ENCODE peak calls at places on chromosomes 6 and 20, in five cellular contexts. M, V, I, O and T are unnamed samples.

GRCh38 chr20:45921618-45922189 is 9.7 kb upstream of the PLTP start:
- DNase-seq in M (no peak), V (no peak), I (no peak), O (no peak), T (no peak)

GRCh38 chr20:707711-708110 is 32.1 kb upstream of the SCRT2 start:
- DNase-seq in M (no peak), V (no peak), I (no peak), O (no peak), T (no peak)

GRCh38 chr20:50379049-50379990 is 130.9 kb upstream of the PTPN1 start:
- DNase-seq in M (no peak), V (peak), I (peak), O (no peak), T (peak)

GRCh38 chr20:64099880-64100565 is 7.3 kb downstream of the NPBWR2 start:
- DNase-seq in M (no peak), V (no peak), I (no peak), O (peak), T (no peak)

GRCh38 chr6:131657630-131658111 is 20.6 kb downstream of the ENPP3 start:
- DNase-seq in M (no peak), V (peak), I (no peak), O (no peak), T (peak)

GRCh38 chr6:117346142-117346930 is 79.4 kb downstream of the ROS1 start:
- DNase-seq in M (peak), V (peak), I (no peak), O (peak), T (peak)

GRCh38 chr20:35237486-35237885 is 11.0 kb downstream of the MMP24 start:
- DNase-seq in M (no peak), V (no peak), I (no peak), O (no peak), T (peak)

GRCh38 chr6:169157474-169158181 is 96.0 kb downstream of the THBS2 start:
- DNase-seq in M (no peak), V (no peak), I (no peak), O (no peak), T (no peak)

GRCh38 chr6:116210750-116211425 is 43.0 kb downstream of the TSPYL4 start:
- DNase-seq in M (peak), V (no peak), I (no peak), O (no peak), T (peak)

GRCh38 chr6:41648921-41649320 is 10.7 kb downstream of the MDFI start:
- DNase-seq in M (no peak), V (no peak), I (no peak), O (no peak), T (no peak)

GRCh38 chr20:61732511-61733210 is 333.0 kb downstream of the TAF4 start:
- DNase-seq in M (no peak), V (no peak), I (no peak), O (no peak), T (no peak)

GRCh38 chr6:75409286-75409685 is 84.3 kb downstream of the FILIP1 start:
- DNase-seq in M (no peak), V (no peak), I (no peak), O (no peak), T (peak)

GRCh38 chr6:69795469-69796080 is 1.2 kb downstream of the LMBRD1 start:
- DNase-seq in M (no peak), V (peak), I (no peak), O (peak), T (no peak)
- TF ChIP-seq CTCF in M (no peak), V (no peak), I (no peak), O (no peak), T (peak)

DNA sequence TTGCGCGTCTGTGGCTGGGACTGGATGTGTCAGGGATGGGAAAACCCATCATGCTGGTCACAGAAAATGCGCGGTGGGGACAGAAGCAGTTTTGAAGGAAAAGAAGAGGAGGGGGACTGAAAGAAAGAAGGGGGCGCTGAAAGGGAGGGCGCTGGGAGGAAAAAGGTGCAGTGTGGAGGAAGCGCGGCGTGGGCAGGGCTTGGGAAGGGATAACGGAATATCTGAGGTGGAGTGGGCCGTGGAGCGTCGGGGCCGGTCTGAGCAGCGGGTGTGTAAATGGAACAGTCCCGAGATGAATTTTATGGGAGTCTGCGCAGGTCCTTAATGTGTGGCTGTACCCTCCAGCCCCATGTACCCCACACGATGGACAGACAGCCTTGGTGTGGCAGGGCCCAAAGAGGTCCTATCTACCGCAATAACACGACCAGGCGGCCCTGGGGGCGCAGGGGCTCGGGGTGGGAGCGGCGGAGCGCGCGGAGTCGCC is 366 bp upstream of the SLC29A1 start:
- DNase-seq in M (no peak), V (no peak), I (no peak), O (no peak), T (no peak)
- TF ChIP-seq CTCF in M (peak), V (no peak), I (no peak), O (no peak), T (no peak)

DNA sequence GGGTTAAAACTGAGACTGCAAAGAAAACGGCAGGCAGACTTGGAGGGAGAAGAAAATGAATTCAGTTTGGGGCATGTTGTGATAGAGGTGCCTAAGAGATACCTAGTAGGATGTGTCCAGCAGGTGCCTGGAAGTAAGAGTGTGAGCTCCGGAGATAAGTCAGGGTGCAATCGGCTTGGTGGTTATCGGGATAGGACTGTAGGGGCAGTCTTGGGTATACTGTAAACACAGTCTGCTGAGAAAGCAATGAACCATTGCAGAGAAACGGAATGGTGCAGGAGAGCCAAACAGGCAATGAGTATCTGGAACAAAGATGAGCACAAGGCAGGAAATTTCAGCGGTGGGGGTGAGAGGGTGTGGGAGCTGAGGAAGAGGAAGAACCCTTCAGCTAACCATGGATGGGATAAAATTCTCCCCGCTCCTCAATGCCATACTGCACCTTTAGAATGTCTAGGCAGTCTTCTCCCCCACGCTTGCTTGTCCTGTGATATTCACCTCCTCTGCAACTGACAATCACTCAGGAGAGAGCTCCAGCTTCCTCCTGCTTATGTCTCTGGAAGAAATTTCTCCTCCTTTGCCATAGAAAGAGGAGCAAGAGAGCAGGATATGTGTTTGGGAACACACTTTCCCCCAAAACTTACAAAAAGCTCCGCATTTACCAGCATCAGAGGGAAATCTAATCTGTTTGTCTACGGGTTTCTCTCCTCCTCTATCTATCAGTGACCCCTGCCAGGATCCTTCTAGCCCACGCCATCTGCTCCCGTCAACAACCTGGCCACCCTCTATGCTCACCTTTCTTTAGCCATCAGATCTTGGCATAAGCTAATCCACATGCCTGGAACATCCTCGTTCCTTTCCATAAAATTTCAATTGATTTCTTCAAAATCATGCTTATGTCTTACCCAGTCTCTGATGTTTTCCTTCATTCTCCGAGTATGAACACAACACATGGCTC is 381.7 kb upstream of the JARID2 start:
- DNase-seq in M (no peak), V (peak), I (no peak), O (no peak), T (no peak)
- TF ChIP-seq CTCF in M (no peak), V (peak), I (no peak), O (no peak), T (no peak)

DNA sequence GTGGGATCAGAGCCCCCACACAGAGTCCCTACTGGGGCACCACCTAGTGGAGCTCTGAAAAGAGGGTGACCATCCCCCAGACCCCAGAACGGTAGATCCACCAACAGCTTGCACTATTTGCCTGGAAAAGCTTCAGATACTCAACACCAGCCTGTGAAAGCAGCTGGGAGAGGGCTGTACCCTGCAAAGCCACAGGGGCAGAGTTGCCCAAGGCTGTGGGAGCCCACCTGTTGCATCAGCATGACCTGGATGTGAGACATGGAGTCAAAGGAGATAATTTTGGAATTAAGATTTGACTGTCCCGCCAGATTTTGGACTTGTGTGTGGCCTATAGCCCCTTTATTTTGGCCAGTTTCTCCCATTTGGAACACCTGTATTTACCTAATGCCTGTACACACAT is 260.4 kb downstream of the TBX18 start:
- DNase-seq in M (no peak), V (no peak), I (no peak), O (no peak), T (no peak)
- TF ChIP-seq CTCF in M (no peak), V (no peak), I (no peak), O (no peak), T (no peak)